ENCODE peak calls at places on chromosomes 16 and 17, in nine cellular contexts. D, T, Z, I, V, M, L, Y and J are unnamed samples.

GRCh38 chr17:31425646-31426045 is 34.2 kb downstream of the RAB11FIP4 start:
- DNase-seq in T (no peak), L (no peak), V (peak; percentile 41), M (no peak), Z (no peak), I (no peak), Y (no peak), D (no peak), J (no peak)

GRCh38 chr16:30927789-30928378 is 4.5 kb downstream of the FBXL19 start:
- DNase-seq in M (peak; percentile 51), D (no peak), V (no peak), Z (peak; percentile 89), T (no peak), Y (peak; percentile 43), L (peak; percentile 26), I (no peak), J (peak; percentile 73)

GRCh38 chr17:80793851-80794267 is 197.8 kb upstream of the CHMP6 start:
- DNase-seq in M (peak; percentile 65), Y (no peak), V (no peak), D (no peak), L (no peak), Z (no peak), I (no peak), T (no peak), J (no peak)

GRCh38 chr17:82959990-82960418 is 119.4 kb upstream of the METRNL start:
- DNase-seq in V (peak; percentile 44), I (no peak), D (no peak), Z (no peak), L (no peak), T (no peak), Y (no peak), M (no peak), J (peak; percentile 63)

GRCh38 chr17:1058423-1059130 is 61.6 kb downstream of the TIMM22 start:
- DNase-seq in T (peak; percentile 14), I (peak; percentile 41), Z (peak; percentile 1), V (peak; percentile 66), D (no peak), M (peak; percentile 45), Y (peak; percentile 28), L (peak; percentile 15), J (no peak)

GRCh38 chr17:73325527-73325842 is 13.7 kb upstream of the CDC42EP4 start:
- DNase-seq in I (no peak), M (no peak), T (no peak), D (no peak), Y (no peak), V (no peak), L (peak; percentile 37), Z (no peak), J (peak; percentile 79)

GRCh38 chr17:58679263-58680037 is 12.4 kb downstream of the TEX14 start:
- DNase-seq in V (no peak), M (peak; percentile 43), T (no peak), D (no peak), Y (no peak), L (no peak), Z (peak; percentile 26), I (no peak), J (no peak)

GRCh38 chr17:35051579-35052239 is 11.8 kb downstream of the RFFL start:
- DNase-seq in V (no peak), L (peak; percentile 33), Y (peak; percentile 24), M (no peak), Z (no peak), T (no peak), D (no peak), I (no peak), J (no peak)

GRCh38 chr17:39231587-39232551 is 6.1 kb upstream of the STAC2 start:
- DNase-seq in L (peak; percentile 16), I (peak; percentile 60), T (peak; percentile 34), Y (peak; percentile 75), Z (peak; percentile 33), D (peak; percentile 47), M (no peak), V (no peak), J (no peak)

GRCh38 chr17:43601280-43602050 is 55.3 kb upstream of the ETV4 start:
- DNase-seq in T (no peak), L (no peak), D (no peak), M (no peak), I (no peak), Z (no peak), V (no peak), Y (no peak), J (no peak)

GRCh38 chr17:17388657-17389496 is 85.7 kb downstream of the NT5M start:
- DNase-seq in T (no peak), M (no peak), I (no peak), Y (no peak), V (no peak), D (no peak), Z (no peak), L (no peak), J (no peak)

GRCh38 chr17:27530791-27531391 is 74.6 kb downstream of the KSR1 start:
- DNase-seq in L (peak; percentile 85), Y (no peak), Z (peak; percentile 77), M (no peak), V (no peak), T (no peak), D (no peak), I (no peak), J (no peak)

GRCh38 chr16:22373662-22374310 is 633 bp downstream of the CDR2 start:
- DNase-seq in L (no peak), D (peak; percentile 19), T (no peak), Z (no peak), I (peak; percentile 7), V (peak; percentile 75), Y (peak; percentile 57), M (no peak), J (peak; percentile 84)